ENCODE peak calls at places on chromosome 15, in five cellular contexts. N is fibroblast of mammary gland, R is cardiac fibroblast, Z is IMR-90, M is mesenchymal stem cell. E is an unnamed sample.

GRCh38 chr15:76840830-76841460 is 64.2 kb downstream of the SCAPER start:
- DNase-seq in N (peak; percentile 63), R (peak; percentile 62), Z (peak; percentile 64), M (peak; percentile 48), E (peak; percentile 52)

GRCh38 chr15:80596521-80596976 is 98.6 kb upstream of the ABHD17C start:
- DNase-seq in N (no peak), R (peak; percentile 31), Z (peak; percentile 18), M (no peak), E (no peak)

GRCh38 chr15:73686781-73687256 is 2.6 kb downstream of the CD276 start:
- DNase-seq in N (peak; percentile 99), R (peak; percentile 92), Z (peak; percentile 97), M (peak; percentile 97), E (peak; percentile 13)

GRCh38 chr15:80911821-80912220 is 77.8 kb downstream of the MESD start:
- DNase-seq in N (no peak), R (no peak), Z (no peak), M (no peak), E (no peak)

GRCh38 chr15:69824877-69825406 is 272.8 kb downstream of the TLE3 start:
- DNase-seq in N (no peak), R (no peak), Z (no peak), M (no peak), E (no peak)

GRCh38 chr15:49901867-49902775 is 216.9 kb downstream of the ATP8B4 start:
- DNase-seq in N (peak; percentile 83), R (peak; percentile 78), Z (peak; percentile 65), M (peak; percentile 57), E (no peak)

GRCh38 chr15:39922450-39923092 is 2.5 kb upstream of the GPR176 start:
- DNase-seq in N (peak; percentile 43), R (peak; percentile 44), Z (no peak), M (no peak), E (no peak)

GRCh38 chr15:47685141-47685870 is 32.0 kb upstream of the SEMA6D start:
- DNase-seq in N (no peak), R (no peak), Z (peak; percentile 25), M (no peak), E (no peak)

GRCh38 chr15:68022061-68022460 is 32.1 kb upstream of the PIAS1 start:
- DNase-seq in N (no peak), R (no peak), Z (no peak), M (no peak), E (no peak)

GRCh38 chr15:94346272-94346671 is 114.9 kb downstream of the MCTP2 start:
- DNase-seq in N (peak; percentile 19), R (no peak), Z (peak; percentile 1), M (no peak), E (no peak)

GRCh38 chr15:48592929-48593328 is 52.6 kb downstream of the FBN1 start:
- DNase-seq in N (peak; percentile 42), R (peak; percentile 42), Z (no peak), M (no peak), E (no peak)

GRCh38 chr15:70250208-70251201 is 152.8 kb upstream of the TLE3 start:
- DNase-seq in N (no peak), R (no peak), Z (no peak), M (no peak), E (no peak)

GRCh38 chr15:90750186-90750585 is 33.0 kb downstream of the BLM start:
- DNase-seq in N (no peak), R (no peak), Z (no peak), M (no peak), E (peak; percentile 84)

GRCh38 chr15:36948982-36949381 is 151.4 kb downstream of the MEIS2 start:
- DNase-seq in N (no peak), R (no peak), Z (no peak), M (no peak), E (no peak)

GRCh38 chr15:37014137-37014536 is 86.2 kb downstream of the MEIS2 start:
- DNase-seq in N (peak; percentile 51), R (peak; percentile 41), Z (no peak), M (peak; percentile 44), E (no peak)

GRCh38 chr15:76341366-76342045 is 4.9 kb downstream of the ISL2 start:
- DNase-seq in N (no peak), R (peak; percentile 15), Z (no peak), M (no peak), E (no peak)

GRCh38 chr15:72237286-72238224 is 6.6 kb upstream of the PKM start:
- DNase-seq in N (peak; percentile 97), R (peak; percentile 97), Z (peak; percentile 98), M (peak; percentile 99), E (peak; percentile 95)

GRCh38 chr15:66570327-66570726 is 4.5 kb upstream of the LCTL start:
- DNase-seq in N (no peak), R (no peak), Z (no peak), M (no peak), E (no peak)

GRCh38 chr15:52922871-52923270 is 132.7 kb upstream of the ONECUT1 start:
- DNase-seq in N (no peak), R (no peak), Z (no peak), M (no peak), E (no peak)

GRCh38 chr15:72146221-72146620 is 28.0 kb downstream of the SENP8 start:
- DNase-seq in N (no peak), R (no peak), Z (no peak), M (no peak), E (no peak)

GRCh38 chr15:99476413-99477222 is 89.2 kb upstream of the MEF2A start:
- DNase-seq in N (peak; percentile 99), R (peak; percentile 99), Z (peak; percentile 100), M (peak; percentile 96), E (peak; percentile 96)

GRCh38 chr15:77508541-77509505 is 88.1 kb downstream of the HMG20A start:
- DNase-seq in N (no peak), R (peak; percentile 91), Z (peak; percentile 71), M (peak; percentile 49), E (no peak)

GRCh38 chr15:89817701-89818280 is 3.1 kb upstream of the ANPEP start:
- DNase-seq in N (no peak), R (peak; percentile 40), Z (peak; percentile 64), M (no peak), E (no peak)

GRCh38 chr15:90531147-90531546 is 1.4 kb downstream of the CRTC3 start:
- DNase-seq in N (no peak), R (no peak), Z (no peak), M (no peak), E (no peak)

DNA sequence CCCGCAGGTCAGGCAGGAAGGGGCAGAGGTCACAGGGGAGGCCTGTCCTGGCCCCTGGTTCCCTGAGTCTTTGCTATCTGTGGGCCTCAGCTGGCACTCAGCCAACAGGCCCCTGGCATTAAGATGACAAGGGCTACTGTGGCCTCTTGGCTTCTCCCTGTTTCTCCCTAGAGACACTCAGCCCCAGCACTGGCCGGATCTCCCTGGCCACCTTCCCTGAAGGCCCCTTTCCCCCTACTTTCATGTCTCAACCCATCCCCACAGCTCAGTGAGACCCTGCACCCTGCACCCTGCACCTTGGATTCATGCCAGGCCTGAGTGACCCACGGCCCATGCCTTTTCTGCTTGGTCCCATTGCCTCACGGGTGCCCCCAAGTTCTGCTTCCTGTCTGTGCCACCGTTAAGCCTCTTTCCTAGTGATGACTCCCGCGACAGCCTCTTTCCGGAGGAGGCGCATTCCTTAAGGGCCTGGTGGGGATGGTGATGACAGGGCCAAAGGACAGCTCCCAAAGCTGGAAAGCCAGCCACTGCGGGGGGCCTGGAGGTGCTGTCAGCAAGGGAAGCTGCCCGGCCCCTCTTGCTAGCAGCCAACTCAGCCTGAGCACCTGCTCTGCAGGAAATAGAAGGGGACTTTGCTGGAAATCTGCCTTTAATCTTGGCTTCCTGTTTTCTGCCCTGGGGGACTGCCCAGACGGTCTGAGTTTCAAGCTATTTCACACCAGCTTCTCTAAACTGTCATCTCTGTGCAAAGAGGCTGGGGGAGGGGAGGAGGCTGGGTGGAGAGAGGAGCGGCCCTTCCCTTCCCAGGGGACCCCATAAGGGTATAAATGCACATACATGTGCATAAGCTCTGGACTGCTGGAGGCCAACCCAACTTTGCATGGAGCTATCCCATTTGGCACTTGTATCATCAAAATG is 4.8 kb upstream of the CSK start:
- DNase-seq in N (no peak), R (peak; percentile 28), Z (no peak), M (peak; percentile 41), E (peak; percentile 96)
- H3K4me3 ChIP-seq in N (no peak overlapping the region), R (no peak overlapping the region), Z (no peak overlapping the region), M (no peak overlapping the region), E (peak overlapping the region; percentile 18)

DNA sequence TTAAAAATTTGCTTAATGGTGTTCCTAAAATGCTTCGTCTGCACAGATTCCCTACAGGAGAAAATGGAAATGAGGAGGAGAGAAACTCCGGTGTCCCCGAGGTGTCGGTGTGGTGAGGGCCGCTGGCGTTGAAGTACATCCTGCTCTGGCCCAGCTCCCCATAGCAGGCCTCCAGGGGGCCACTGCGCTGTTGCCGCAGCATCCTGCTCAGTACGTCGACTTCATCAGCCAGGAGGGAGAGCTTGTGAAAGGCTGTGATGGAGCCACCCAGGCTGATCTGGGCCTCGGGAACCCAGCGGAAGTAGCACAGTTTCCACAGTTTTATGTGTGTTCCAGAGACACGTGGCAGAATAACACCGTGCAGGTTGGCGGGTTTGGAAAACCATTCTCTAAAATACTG is 37.8 kb downstream of the FAN1 start:
- DNase-seq in N (no peak), R (no peak), Z (no peak), M (no peak), E (no peak)
- H3K4me3 ChIP-seq in N (no peak overlapping the region), R (no peak overlapping the region), Z (no peak overlapping the region), M (no peak overlapping the region), E (no peak overlapping the region)

GRCh38 chr15:32029409-32029861 is 880 bp upstream of the CHRNA7 start:
- DNase-seq in N (no peak), R (no peak), Z (no peak), M (no peak), E (peak; percentile 25)

GRCh38 chr15:32030795-32031194 is 480 bp downstream of the CHRNA7 start:
- DNase-seq in N (no peak), R (no peak), Z (no peak), M (no peak), E (peak; percentile 9)

GRCh38 chr15:32033186-32033890 is 3.0 kb downstream of the CHRNA7 start:
- DNase-seq in N (no peak), R (no peak), Z (no peak), M (no peak), E (no peak)

GRCh38 chr15:32028921-32029320 is 1.4 kb upstream of the CHRNA7 start:
- DNase-seq in N (no peak), R (no peak), Z (no peak), M (no peak), E (no peak)

GRCh38 chr15:32029862-32030781 is at the start of gene CHRNA7:
- DNase-seq in N (peak; percentile 10), R (peak; percentile 4), Z (peak; percentile 3), M (peak; percentile 19), E (peak; percentile 54)
- H3K4me3 ChIP-seq in N (no peak within 1 kb of the TSS), R (peak within 1 kb of the TSS; percentile 26), Z (peak within 1 kb of the TSS; percentile 45), M (peak within 1 kb of the TSS; percentile 58), E (no peak within 1 kb of the TSS)

GRCh38 chr15:38029741-38030140 is 95.3 kb downstream of the TMCO5A start:
- DNase-seq in N (peak; percentile 68), R (peak; percentile 54), Z (peak; percentile 86), M (no peak), E (no peak)
- H3K4me3 ChIP-seq in N (no peak overlapping the region), R (no peak overlapping the region), Z (no peak overlapping the region), M (no peak overlapping the region), E (no peak overlapping the region)

E was measured in NB4.